ENCODE peak calls at places on chromosomes 5 and 9, in four cellular contexts. K is activated gamma-delta T cell treated with Interleukin-2 at 50 U/mL for 16 hours, A is NCI-H1092, W is NCI-H345. U is an unnamed sample.

GRCh38 chr5:125058185-125058826 is 311.9 kb upstream of the ZNF608 start:
- DNase-seq in K (no peak), A (peak; percentile 36), W (peak; percentile 85), U (peak; percentile 65)

GRCh38 chr9:98225015-98225442 is 30.4 kb downstream of the TBC1D2 start:
- DNase-seq in K (no peak), A (no peak), W (no peak), U (no peak)

GRCh38 chr9:111399772-111400563 is 69.9 kb upstream of the OR2K2 start:
- DNase-seq in K (no peak), A (no peak), W (peak; percentile 3), U (peak; percentile 21)

GRCh38 chr9:134422701-134423100 is 96.4 kb downstream of the RXRA start:
- DNase-seq in K (no peak), A (no peak), W (no peak), U (no peak)

GRCh38 chr9:109063765-109064164 is 50.5 kb upstream of the CTNNAL1 start:
- DNase-seq in K (no peak), A (no peak), W (no peak), U (no peak)

GRCh38 chr5:7391215-7391614 is 4.7 kb upstream of the ADCY2 start:
- DNase-seq in K (no peak), A (no peak), W (no peak), U (no peak)

GRCh38 chr5:142777858-142778257 is 7.7 kb downstream of the ARHGAP26 start:
- DNase-seq in K (no peak), A (no peak), W (no peak), U (no peak)

GRCh38 chr9:36597412-36598178 is 24.9 kb downstream of the MELK start:
- DNase-seq in K (no peak), A (no peak), W (no peak), U (no peak)

GRCh38 chr9:69428017-69428785 is 103.2 kb downstream of the ENTREP1 start:
- DNase-seq in K (no peak), A (no peak), W (no peak), U (no peak)

GRCh38 chr9:94867842-94868312 is 141.4 kb downstream of the AOPEP start:
- DNase-seq in K (no peak), A (no peak), W (no peak), U (no peak)

GRCh38 chr9:127283917-127284316 is 19.3 kb downstream of the GARNL3 start:
- DNase-seq in K (no peak), A (no peak), W (no peak), U (no peak)

GRCh38 chr5:150026682-150027172 is 26.2 kb downstream of the HMGXB3 start:
- DNase-seq in K (no peak), A (no peak), W (no peak), U (no peak)

GRCh38 chr5:40446910-40447309 is 232.8 kb upstream of the PTGER4 start:
- DNase-seq in K (no peak), A (no peak), W (no peak), U (no peak)

GRCh38 chr5:43171926-43172325 is 20.1 kb upstream of the NIM1K start:
- DNase-seq in K (no peak), A (no peak), W (no peak), U (no peak)

GRCh38 chr5:11048760-11049159 is 287.7 kb upstream of the DAP start:
- DNase-seq in K (no peak), A (no peak), W (no peak), U (no peak)

GRCh38 chr5:6225121-6225607 is 153.2 kb downstream of the MED10 start:
- DNase-seq in K (no peak), A (no peak), W (no peak), U (no peak)

GRCh38 chr9:90432951-90433350 is 209.7 kb downstream of the DIRAS2 start:
- DNase-seq in K (no peak), A (no peak), W (no peak), U (no peak)

GRCh38 chr5:76325876-76326491 is 77.1 kb upstream of the IQGAP2 start:
- DNase-seq in K (peak; percentile 58), A (no peak), W (no peak), U (no peak)

GRCh38 chr5:96408276-96408777 is 24.7 kb downstream of the PCSK1 start:
- DNase-seq in K (no peak), A (no peak), W (no peak), U (no peak)

GRCh38 chr9:136016221-136016881 is 55.2 kb upstream of the UBAC1 start:
- DNase-seq in K (no peak), A (no peak), W (no peak), U (no peak)

GRCh38 chr9:80873861-80874260 is 815.5 kb downstream of the TLE1 start:
- DNase-seq in K (no peak), A (no peak), W (no peak), U (no peak)

GRCh38 chr5:10768304-10768899 is 7.4 kb upstream of the DAP start:
- DNase-seq in K (no peak), A (no peak), W (no peak), U (no peak)

GRCh38 chr9:98326402-98327248 is 71.2 kb upstream of the TBC1D2 start:
- DNase-seq in K (no peak), A (no peak), W (no peak), U (no peak)

GRCh38 chr5:57004800-57005199 is 52.9 kb upstream of the MIER3 start:
- DNase-seq in K (no peak), A (no peak), W (no peak), U (no peak)

GRCh38 chr5:72783354-72783753 is 33.1 kb upstream of the TNPO1 start:
- DNase-seq in K (no peak), A (no peak), W (no peak), U (no peak)

GRCh38 chr5:150487199-150488061 is 20.5 kb upstream of the NDST1 start:
- DNase-seq in K (no peak), A (no peak), W (no peak), U (no peak)

GRCh38 chr5:66960373-66961137 is 236.0 kb downstream of the CD180 start:
- DNase-seq in K (no peak), A (no peak), W (peak; percentile 72), U (no peak)

GRCh38 chr9:101376117-101376866 is 8.5 kb downstream of the BAAT start:
- DNase-seq in K (no peak), A (no peak), W (no peak), U (no peak)

GRCh38 chr9:15509931-15510788 is 610 bp downstream of the PSIP1 start:
- DNase-seq in K (peak; percentile 55), A (peak; percentile 51), W (peak; percentile 53), U (peak; percentile 65)

GRCh38 chr9:98774746-98775145 is 21.6 kb downstream of the ANKS6 start:
- DNase-seq in K (no peak), A (no peak), W (no peak), U (no peak)

GRCh38 chr5:132079081-132079480 is 5.5 kb downstream of the CSF2 start:
- DNase-seq in K (no peak), A (no peak), W (no peak), U (no peak)

U was measured in COR-L47.